ENCODE peak calls at places on chromosomes 12 and 14, in four cellular contexts. N, I, Y and L are unnamed samples.

GRCh38 chr14:26281280-26281998 is 316.4 kb downstream of the NOVA1 start:
- DNase-seq in I (no peak), Y (no peak), N (peak; percentile 91), L (no peak)

GRCh38 chr12:125882141-125882540 is 816.9 kb downstream of the AACS start:
- DNase-seq in I (no peak), N (no peak), Y (no peak), L (no peak)

GRCh38 chr12:96365604-96366230 is 34.5 kb downstream of the CDK17 start:
- DNase-seq in Y (no peak), N (no peak), I (no peak), L (no peak)

GRCh38 chr12:94721173-94721572 is 70.8 kb upstream of the TMCC3 start:
- DNase-seq in Y (no peak), I (peak; percentile 63), N (no peak), L (no peak)

GRCh38 chr14:67268456-67269115 is 27.4 kb downstream of the PALS1 start:
- DNase-seq in N (no peak), I (no peak), Y (no peak), L (no peak)

GRCh38 chr12:15477761-15478160 is 155.5 kb downstream of the PTPRO start:
- DNase-seq in N (no peak), Y (no peak), I (no peak), L (no peak)

GRCh38 chr14:54739514-54739913 is 163.1 kb downstream of the GCH1 start:
- DNase-seq in Y (no peak), N (no peak), I (no peak), L (no peak)

GRCh38 chr12:49624919-49625577 is 1.7 kb downstream of the PRPF40B start:
- DNase-seq in N (peak; percentile 39), Y (no peak), I (no peak), L (no peak)

GRCh38 chr12:19095331-19095730 is 34.2 kb upstream of the PLEKHA5 start:
- DNase-seq in N (no peak), Y (no peak), I (no peak), L (no peak)

GRCh38 chr12:39294712-39295111 is 148.2 kb downstream of the KIF21A start:
- DNase-seq in I (no peak), N (no peak), Y (no peak), L (no peak)

GRCh38 chr12:130281157-130281799 is 56.4 kb upstream of the PIWIL1 start:
- DNase-seq in Y (peak; percentile 12), I (no peak), N (peak; percentile 37), L (no peak)